ENCODE peak calls at places on chromosomes 6 and 20, in eight cellular contexts. L is body of pancreas; N is GM10248; X is left cardiac atrium; D is activated CD4-positive, alpha-beta T cell treated with anti-CD3 and anti-CD28 coated beads, Interleukin-2, amount 50 U/mL, for 1 hour; Y is HTR-8/SVneo; T is astrocyte of the spinal cord; E is nephron progenitor cell. A is an unnamed sample.

GRCh38 chr20:48904566-48905321 is 16.8 kb upstream of the ARFGEF2 start:
- DNase-seq in L (peak; percentile 74), T (peak; percentile 72), E (peak; percentile 68), D (peak; percentile 69), X (peak; percentile 38), N (peak; percentile 72), Y (peak; percentile 92), A (peak; percentile 77)

GRCh38 chr6:151647871-151648639 is 154.2 kb downstream of the CCDC170 start:
- DNase-seq in N (no peak), T (no peak), D (no peak), L (no peak), E (peak; percentile 56), Y (no peak), X (no peak), A (no peak)

GRCh38 chr6:99138445-99138844 is 190.7 kb upstream of the FBXL4 start:
- DNase-seq in T (no peak), E (no peak), Y (no peak), L (no peak), N (no peak), X (no peak), D (no peak), A (no peak)

GRCh38 chr6:88376759-88377387 is 210.7 kb upstream of the CNR1 start:
- DNase-seq in X (no peak), E (no peak), L (no peak), N (no peak), T (peak; percentile 97), Y (peak; percentile 41), D (no peak), A (no peak)

GRCh38 chr6:118705799-118706481 is 54.5 kb upstream of the CEP85L start:
- DNase-seq in T (peak; percentile 52), X (no peak), L (no peak), N (peak; percentile 32), D (no peak), Y (peak; percentile 51), E (no peak), A (no peak)

GRCh38 chr6:29442670-29443184 is 3.6 kb downstream of the OR10C1 start:
- DNase-seq in X (no peak), E (no peak), T (no peak), L (no peak), D (no peak), N (no peak), Y (no peak), A (no peak)

GRCh38 chr6:27847706-27848105 is 64.5 kb downstream of the OR2B2 start:
- DNase-seq in Y (no peak), L (no peak), E (no peak), N (no peak), D (no peak), T (no peak), X (no peak), A (no peak)

GRCh38 chr6:166572370-166573261 is 13.9 kb downstream of the RAMACL start:
- DNase-seq in T (peak; percentile 82), D (no peak), N (no peak), L (no peak), X (no peak), E (peak; percentile 21), Y (no peak), A (no peak)

GRCh38 chr20:11454966-11455799 is 462.5 kb upstream of the BTBD3 start:
- DNase-seq in L (no peak), Y (peak; percentile 72), T (peak; percentile 77), E (peak; percentile 12), N (peak; percentile 14), X (no peak), D (no peak), A (peak; percentile 34)

A was measured in T1000.